ENCODE peak calls at places on chromosomes 13 and 19, in six cellular contexts. B is AG09309, X is left lung, Y is PC-3, E is BJ, F is lower leg skin. R is an unnamed sample.

GRCh38 chr13:110363009-110363408 is 55.9 kb downstream of the COL4A2 start:
- DNase-seq in B (no peak), X (no peak), Y (no peak), E (no peak), F (no peak), R (no peak)

GRCh38 chr19:53333466-53334449 is at the start of gene ZNF845:
- DNase-seq in B (peak; percentile 55), X (peak; percentile 97), Y (peak; percentile 96), E (peak; percentile 44), F (peak; percentile 94), R (peak; percentile 89)

GRCh38 chr19:47729468-47729798 is 15.9 kb upstream of the NOP53 start:
- DNase-seq in B (no peak), X (peak; percentile 83), Y (peak; percentile 89), E (peak; percentile 69), F (peak; percentile 60), R (peak; percentile 86)

GRCh38 chr19:38730470-38730730 is 13.9 kb downstream of the CAPN12 start:
- DNase-seq in B (no peak), X (no peak), Y (no peak), E (no peak), F (no peak), R (no peak)

GRCh38 chr19:40512473-40513344 is 45.9 kb downstream of the SPTBN4 start:
- DNase-seq in B (no peak), X (no peak), Y (no peak), E (no peak), F (no peak), R (no peak)

GRCh38 chr19:12880551-12881171 is 588 bp downstream of the DNASE2 start:
- DNase-seq in B (no peak), X (no peak), Y (peak; percentile 25), E (no peak), F (no peak), R (peak; percentile 37)

GRCh38 chr13:44211286-44211685 is 162.3 kb upstream of the SERP2 start:
- DNase-seq in B (no peak), X (no peak), Y (no peak), E (no peak), F (no peak), R (peak; percentile 47)

GRCh38 chr19:51784922-51785690 is 9.9 kb upstream of the FPR3 start:
- DNase-seq in B (peak; percentile 86), X (peak; percentile 79), Y (peak; percentile 85), E (no peak), F (peak; percentile 91), R (peak; percentile 92)

GRCh38 chr19:22595918-22596341 is 38.2 kb upstream of the ZNF492 start:
- DNase-seq in B (no peak), X (no peak), Y (no peak), E (no peak), F (no peak), R (no peak)

GRCh38 chr19:58217069-58217481 is 11.6 kb upstream of the ZNF544 start:
- DNase-seq in B (no peak), X (no peak), Y (no peak), E (no peak), F (no peak), R (no peak)

GRCh38 chr13:83499286-83499685 is 383.0 kb downstream of the SLITRK1 start:
- DNase-seq in B (no peak), X (no peak), Y (peak; percentile 13), E (no peak), F (no peak), R (no peak)

GRCh38 chr19:58518261-58519086 is 1.1 kb downstream of the ZBTB45 start:
- DNase-seq in B (no peak), X (no peak), Y (peak; percentile 4), E (no peak), F (peak; percentile 15), R (no peak)

GRCh38 chr13:40336228-40337221 is 329.9 kb downstream of the FOXO1 start:
- DNase-seq in B (no peak), X (no peak), Y (no peak), E (no peak), F (no peak), R (no peak)

GRCh38 chr13:109691689-109692088 is 94.7 kb downstream of the IRS2 start:
- DNase-seq in B (no peak), X (no peak), Y (no peak), E (no peak), F (no peak), R (no peak)

GRCh38 chr13:54636231-54636630 is 1607.6 kb downstream of the OLFM4 start:
- DNase-seq in B (no peak), X (no peak), Y (no peak), E (no peak), F (no peak), R (no peak)

GRCh38 chr13:113364371-113364932 is 522 bp upstream of the GRTP1 start:
- DNase-seq in B (no peak), X (no peak), Y (no peak), E (no peak), F (peak; percentile 40), R (no peak)
- H3K4me3 ChIP-seq in B (peak overlapping the region; percentile 2), X (peak overlapping the region; percentile 19), Y (no peak overlapping the region), E (peak overlapping the region; percentile 30), F (peak overlapping the region; percentile 29), R (peak overlapping the region; percentile 28)

GRCh38 chr19:18521692-18522123 is at the start of gene ELL:
- DNase-seq in B (no peak), X (no peak), Y (no peak), E (no peak), F (no peak), R (no peak)
- TF ChIP-seq CTCF in B (no peak), X (no peak), Y (no peak), E (no peak), F (no peak), R (no peak)

GRCh38 chr13:77509221-77509620 is 26.3 kb upstream of the SCEL start:
- DNase-seq in B (no peak), X (no peak), Y (peak; percentile 58), E (no peak), F (no peak), R (peak; percentile 47)
- H3K4me3 ChIP-seq in B (no peak overlapping the region), X (no peak overlapping the region), Y (no peak overlapping the region), E (no peak overlapping the region), F (no peak overlapping the region), R (no peak overlapping the region)

DNA sequence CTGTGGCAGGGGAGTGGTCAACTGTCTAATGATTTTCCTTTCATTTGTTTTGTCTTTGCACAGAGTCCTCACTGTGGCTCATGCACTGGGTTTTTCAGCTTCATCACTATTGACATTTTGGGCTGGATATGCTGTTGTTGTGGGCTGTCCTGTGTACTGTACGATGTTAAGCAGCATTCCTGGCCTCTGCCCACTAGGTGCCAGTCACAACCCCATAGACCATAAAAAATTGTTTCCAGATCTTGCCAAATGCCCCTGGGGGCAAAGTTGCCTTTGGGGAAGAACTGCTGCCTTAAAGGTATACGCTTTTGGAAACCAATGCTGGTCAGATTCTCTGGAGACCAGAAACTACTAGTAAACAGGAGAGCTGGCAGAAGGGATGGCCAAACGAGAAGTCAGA is 310.4 kb downstream of the SPRY2 start:
- DNase-seq in B (no peak), X (no peak), Y (peak; percentile 88), E (no peak), F (no peak), R (no peak)
- TF ChIP-seq CTCF in B (peak; percentile 30), X (peak; percentile 20), Y (peak; percentile 64), E (no peak), F (no peak), R (no peak)

DNA sequence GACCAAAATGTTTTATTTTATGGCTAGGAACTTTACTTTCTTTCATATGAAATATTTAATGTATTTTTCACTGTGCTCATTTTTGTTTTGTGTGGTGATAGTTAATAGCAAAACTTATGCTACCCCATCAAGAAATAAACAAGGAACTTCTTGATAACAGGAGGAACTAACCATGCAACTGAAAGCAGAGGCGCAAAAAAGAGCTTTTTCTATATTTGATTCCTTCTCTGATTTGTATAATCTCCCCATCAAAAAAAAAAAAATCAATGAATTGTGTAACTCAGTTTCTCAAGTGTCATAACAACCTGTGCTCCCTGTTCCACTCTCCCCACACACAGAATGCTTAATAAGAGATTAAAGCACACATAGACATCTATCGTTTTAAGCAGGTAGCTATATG is 67.3 kb upstream of the MED4 start:
- DNase-seq in B (no peak), X (no peak), Y (no peak), E (no peak), F (no peak), R (no peak)
- H3K4me3 ChIP-seq in B (no peak overlapping the region), X (no peak overlapping the region), Y (no peak overlapping the region), E (no peak overlapping the region), F (no peak overlapping the region), R (no peak overlapping the region)

GRCh38 chr13:50071399-50071798 is 56.2 kb downstream of the KCNRG start:
- DNase-seq in B (no peak), X (no peak), Y (no peak), E (no peak), F (no peak), R (peak; percentile 28)

GRCh38 chr13:50075619-50076097 is 60.4 kb downstream of the KCNRG start:
- DNase-seq in B (no peak), X (no peak), Y (no peak), E (no peak), F (no peak), R (peak; percentile 53)

GRCh38 chr13:50073340-50073739 is 58.1 kb downstream of the KCNRG start:
- DNase-seq in B (no peak), X (no peak), Y (no peak), E (no peak), F (no peak), R (peak; percentile 32)

GRCh38 chr13:50072676-50073075 is 57.4 kb downstream of the KCNRG start:
- DNase-seq in B (no peak), X (no peak), Y (no peak), E (no peak), F (no peak), R (peak; percentile 42)

DNA sequence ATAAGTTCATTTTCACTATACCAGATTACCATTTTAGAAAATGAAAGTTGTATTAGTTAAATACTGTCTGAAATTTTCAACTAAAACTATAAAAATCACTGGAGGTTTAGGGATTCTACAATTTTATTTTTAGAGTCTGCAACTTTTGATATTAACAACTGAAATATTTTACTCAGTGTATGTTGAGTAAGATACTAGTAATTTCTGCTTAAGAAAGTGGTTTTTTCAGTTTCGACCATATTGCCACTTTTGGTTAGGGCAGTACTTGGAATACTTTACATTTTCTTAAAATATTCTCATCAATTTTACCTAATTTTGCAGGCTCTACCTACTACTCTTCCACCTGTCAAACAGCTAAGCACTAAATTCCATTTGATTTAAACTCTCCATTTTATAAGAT is 59.6 kb downstream of the KCNRG start:
- DNase-seq in B (no peak), X (no peak), Y (no peak), E (no peak), F (no peak), R (peak; percentile 35)
- TF ChIP-seq CTCF in B (no peak), X (no peak), Y (no peak), E (no peak), F (no peak), R (no peak)

GRCh38 chr19:8306235-8307054 is 1.7 kb downstream of the CD320 start:
- DNase-seq in B (no peak), X (peak; percentile 28), Y (no peak), E (no peak), F (peak; percentile 7), R (no peak)
- H3K4me3 ChIP-seq in B (no peak overlapping the region), X (peak overlapping the region; percentile 53), Y (peak overlapping the region; percentile 77), E (no peak overlapping the region), F (no peak overlapping the region), R (no peak overlapping the region)

GRCh38 chr13:98785968-98786367 is 33.5 kb upstream of the SLC15A1 start:
- DNase-seq in B (no peak), X (no peak), Y (no peak), E (no peak), F (no peak), R (no peak)
- TF ChIP-seq CTCF in B (no peak), X (no peak), Y (no peak), E (no peak), F (no peak), R (no peak)

R was measured in fibroblast of the aortic adventitia.